ENCODE peak calls at places on chromosomes 16 and 17, in nine cellular contexts. N is aorta; I is neural progenitor cell; D is tibial artery; C is CD4-positive, alpha-beta memory T cell; K is fibroblast of lung; E is adrenal gland; S is left ventricle myocardium inferior; R is CD8-positive, alpha-beta T cell. F is an unnamed sample.

GRCh38 chr17:73546770-73547345 is 97.4 kb downstream of the SDK2 start:
- DNase-seq in N (no peak), I (peak; percentile 70), D (no peak), C (peak; percentile 5), K (no peak), E (peak; percentile 29), S (no peak), R (peak; percentile 6), F (no peak)

GRCh38 chr17:3913531-3914318 is 2.5 kb downstream of the P2RX1 start:
- DNase-seq in N (peak; percentile 95), I (peak; percentile 84), D (peak; percentile 90), C (peak; percentile 74), K (peak; percentile 59), E (peak; percentile 87), S (peak; percentile 76), R (peak; percentile 70), F (no peak)

GRCh38 chr17:67221062-67221998 is 23.7 kb downstream of the HELZ start:
- DNase-seq in N (no peak), I (peak; percentile 39), D (no peak), C (peak; percentile 58), K (peak; percentile 38), E (no peak), S (no peak), R (no peak), F (no peak)

GRCh38 chr17:42289863-42290165 is 1.5 kb downstream of the STAT5A start:
- DNase-seq in N (peak; percentile 44), I (no peak), D (no peak), C (peak; percentile 39), K (no peak), E (no peak), S (no peak), R (no peak), F (no peak)

GRCh38 chr17:72092710-72093322 is 28.0 kb upstream of the SOX9 start:
- DNase-seq in N (no peak), I (no peak), D (no peak), C (no peak), K (no peak), E (no peak), S (no peak), R (no peak), F (no peak)

GRCh38 chr17:62180772-62181171 is 115.7 kb upstream of the MED13 start:
- DNase-seq in N (no peak), I (no peak), D (no peak), C (no peak), K (no peak), E (no peak), S (no peak), R (no peak), F (no peak)

GRCh38 chr17:49031965-49032928 is 35.1 kb downstream of the IGF2BP1 start:
- DNase-seq in N (no peak), I (peak; percentile 93), D (no peak), C (peak; percentile 56), K (peak; percentile 65), E (peak; percentile 66), S (no peak), R (peak; percentile 8), F (no peak)

GRCh38 chr16:10744370-10745030 is 858 bp downstream of the NUBP1 start:
- DNase-seq in N (peak; percentile 67), I (no peak), D (no peak), C (no peak), K (peak; percentile 54), E (peak; percentile 28), S (no peak), R (no peak), F (no peak)

GRCh38 chr17:68452724-68453290 is 4.5 kb downstream of the WIPI1 start:
- DNase-seq in N (no peak), I (no peak), D (no peak), C (no peak), K (no peak), E (no peak), S (no peak), R (no peak), F (no peak)

GRCh38 chr17:79337053-79337452 is 262.4 kb downstream of the ENGASE start:
- DNase-seq in N (no peak), I (no peak), D (no peak), C (no peak), K (no peak), E (no peak), S (no peak), R (no peak), F (no peak)

GRCh38 chr16:30567991-30568638 is 3.4 kb downstream of the ZNF688 start:
- DNase-seq in N (no peak), I (no peak), D (no peak), C (peak; percentile 76), K (peak; percentile 59), E (no peak), S (no peak), R (no peak), F (no peak)

GRCh38 chr16:86777098-86777946 is 199.0 kb downstream of the FOXL1 start:
- DNase-seq in N (peak; percentile 46), I (no peak), D (peak; percentile 17), C (no peak), K (no peak), E (no peak), S (no peak), R (no peak), F (no peak)

GRCh38 chr17:43330876-43331639 is 67.7 kb upstream of the ARL4D start:
- DNase-seq in N (no peak), I (peak; percentile 34), D (no peak), C (no peak), K (no peak), E (no peak), S (no peak), R (no peak), F (no peak)

GRCh38 chr17:71649986-71650385 is 470.8 kb upstream of the SOX9 start:
- DNase-seq in N (no peak), I (no peak), D (no peak), C (no peak), K (peak; percentile 88), E (no peak), S (no peak), R (no peak), F (no peak)

GRCh38 chr16:67934306-67935095 is 2.1 kb downstream of the PSMB10 start:
- DNase-seq in N (no peak), I (no peak), D (no peak), C (no peak), K (no peak), E (peak; percentile 45), S (no peak), R (no peak), F (no peak)

GRCh38 chr16:3748307-3748706 is 31.0 kb upstream of the TRAP1 start:
- DNase-seq in N (peak; percentile 65), I (no peak), D (peak; percentile 39), C (no peak), K (no peak), E (no peak), S (no peak), R (no peak), F (no peak)

GRCh38 chr16:3740186-3740585 is 22.9 kb upstream of the TRAP1 start:
- DNase-seq in N (peak; percentile 54), I (no peak), D (peak; percentile 43), C (no peak), K (no peak), E (no peak), S (no peak), R (no peak), F (no peak)

GRCh38 chr16:3740934-3741333 is 23.6 kb upstream of the TRAP1 start:
- DNase-seq in N (peak; percentile 71), I (no peak), D (peak; percentile 50), C (no peak), K (no peak), E (no peak), S (no peak), R (no peak), F (no peak)

GRCh38 chr16:3745751-3746355 is 28.5 kb upstream of the TRAP1 start:
- DNase-seq in N (peak; percentile 30), I (no peak), D (peak; percentile 38), C (no peak), K (peak; percentile 80), E (peak; percentile 55), S (no peak), R (no peak), F (no peak)

DNA sequence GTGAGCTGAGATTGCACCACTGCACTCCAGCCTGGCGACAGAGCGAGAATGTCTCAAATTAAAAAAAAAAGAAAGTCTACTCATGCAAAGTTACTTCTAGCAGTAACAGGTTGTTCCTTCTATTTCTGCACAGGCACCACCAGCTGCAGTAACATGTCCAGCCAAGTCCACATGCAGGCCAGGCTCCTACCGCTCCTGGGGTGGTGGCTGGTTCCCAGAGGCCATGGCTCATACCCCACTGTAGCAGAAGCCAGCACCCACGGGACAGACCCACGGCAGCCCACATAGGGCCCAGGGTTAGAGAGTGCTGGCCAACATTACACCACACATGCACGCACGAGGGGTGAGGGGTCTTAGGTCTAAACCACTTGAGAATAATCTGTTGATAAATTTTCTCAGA is 26.7 kb upstream of the TRAP1 start:
- DNase-seq in N (peak; percentile 49), I (no peak), D (peak; percentile 29), C (no peak), K (no peak), E (no peak), S (no peak), R (no peak), F (no peak)
- H3K36me3 ChIP-seq in N (peaks cover 11% of the 10 kb centered on the region), I (no peaks in the 10 kb centered on the region), D (peaks cover 97% of the 10 kb centered on the region), C (peaks cover 77% of the 10 kb centered on the region), K (peaks cover 37% of the 10 kb centered on the region), E (no peaks in the 10 kb centered on the region), S (peaks cover 99% of the 10 kb centered on the region), R (peaks cover 67% of the 10 kb centered on the region), F (peaks cover 100% of the 10 kb centered on the region)

DNA sequence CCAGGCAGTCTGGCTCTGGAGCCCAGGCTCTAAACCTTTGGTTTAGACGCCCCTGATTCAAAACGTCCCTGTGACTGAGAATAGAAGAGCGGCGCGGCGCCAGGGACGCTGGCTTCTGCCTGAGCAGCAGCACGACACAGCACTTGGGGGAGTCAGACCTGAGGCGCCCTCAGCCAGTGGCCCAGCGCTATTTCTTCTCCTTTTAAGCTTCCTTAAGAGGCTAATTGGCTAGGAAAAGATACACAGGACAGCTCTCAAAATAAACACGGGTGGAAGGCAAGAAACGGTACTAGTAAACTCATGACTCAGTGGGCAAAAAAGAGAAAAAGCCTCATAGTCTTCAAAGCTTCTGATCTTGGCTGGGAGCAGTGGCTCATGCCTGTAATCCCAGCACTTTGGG is 34.9 kb downstream of the GTF3C1 start:
- DNase-seq in N (no peak), I (no peak), D (no peak), C (no peak), K (no peak), E (no peak), S (peak; percentile 47), R (no peak), F (no peak)
- H3K36me3 ChIP-seq in N (peaks cover 3% of the 10 kb centered on the region), I (no peaks in the 10 kb centered on the region), D (peaks cover 84% of the 10 kb centered on the region), C (peaks cover 26% of the 10 kb centered on the region), K (peaks cover 15% of the 10 kb centered on the region), E (no peaks in the 10 kb centered on the region), S (peaks cover 61% of the 10 kb centered on the region), R (peaks cover 15% of the 10 kb centered on the region), F (peaks cover 95% of the 10 kb centered on the region)

GRCh38 chr17:57902800-57903759 is 52.1 kb downstream of the CUEDC1 start:
- DNase-seq in N (peak; percentile 95), I (no peak), D (peak; percentile 95), C (no peak), K (peak; percentile 90), E (peak; percentile 90), S (peak; percentile 87), R (no peak), F (peak; percentile 93)
- H3K36me3 ChIP-seq in N (no peaks in the 10 kb centered on the region), I (no peaks in the 10 kb centered on the region), D (no peaks in the 10 kb centered on the region), C (no peaks in the 10 kb centered on the region), K (no peaks in the 10 kb centered on the region), E (no peaks in the 10 kb centered on the region), S (no peaks in the 10 kb centered on the region), R (no peaks in the 10 kb centered on the region), F (no peaks in the 10 kb centered on the region)

DNA sequence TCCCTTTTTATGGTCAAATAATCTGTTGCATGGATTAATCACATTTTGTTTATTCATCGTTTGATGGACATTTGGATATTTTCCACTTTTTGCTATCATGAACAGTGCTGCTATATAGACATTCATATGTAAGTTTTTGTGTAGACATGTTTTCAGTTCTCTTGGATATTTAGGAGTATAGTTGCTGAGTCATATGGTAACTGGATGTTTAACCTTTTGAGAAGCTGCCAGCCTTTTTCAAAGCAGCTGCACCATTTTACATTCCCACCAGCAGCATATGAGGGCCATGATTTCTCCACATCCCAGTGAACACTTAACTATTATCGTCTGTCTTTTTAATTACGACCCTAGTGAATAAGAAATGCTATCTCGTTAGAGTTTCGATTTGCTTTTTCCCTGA is 10.0 kb downstream of the DNAJA3 start:
- DNase-seq in N (no peak), I (no peak), D (no peak), C (no peak), K (peak; percentile 16), E (no peak), S (no peak), R (no peak), F (no peak)
- H3K36me3 ChIP-seq in N (peaks cover 6% of the 10 kb centered on the region), I (peaks cover 4% of the 10 kb centered on the region), D (peaks cover 67% of the 10 kb centered on the region), C (peaks cover 43% of the 10 kb centered on the region), K (peaks cover 6% of the 10 kb centered on the region), E (no peaks in the 10 kb centered on the region), S (peaks cover 75% of the 10 kb centered on the region), R (peaks cover 48% of the 10 kb centered on the region), F (peaks cover 96% of the 10 kb centered on the region)